ENCODE peak calls at places on chromosomes 5 and 9, in seven cellular contexts. K is K562, L is GM12891, W is SK-N-SH, Y is H1, Q is GM12878, J is HepG2. M is an unnamed sample.

GRCh38 chr5:176176231-176176630 is 62.0 kb upstream of the SIMC1 start:
- DNase-seq in K (no peak), L (no peak), W (no peak), Y (no peak), Q (no peak), J (no peak), M (no peak)

GRCh38 chr9:111949919-111950318 is 53.3 kb downstream of the UGCG start:
- DNase-seq in K (no peak), L (no peak), W (no peak), Y (no peak), Q (no peak), J (no peak), M (no peak)

GRCh38 chr5:138495351-138495750 is 30.1 kb downstream of the EGR1 start:
- DNase-seq in K (no peak), L (no peak), W (no peak), Y (no peak), Q (no peak), J (no peak), M (no peak)

GRCh38 chr5:84685121-84685520 is 300.4 kb upstream of the EDIL3 start:
- DNase-seq in K (no peak), L (no peak), W (no peak), Y (no peak), Q (no peak), J (no peak), M (no peak)

GRCh38 chr9:9412241-9412640 is 1200.6 kb downstream of the PTPRD start:
- DNase-seq in K (no peak), L (no peak), W (no peak), Y (no peak), Q (no peak), J (no peak), M (no peak)

GRCh38 chr5:132007399-132008162 is 3.9 kb downstream of the ACSL6 start:
- DNase-seq in K (peak; percentile 70), L (peak; percentile 52), W (peak; percentile 75), Y (peak; percentile 89), Q (peak; percentile 49), J (peak; percentile 76), M (peak; percentile 48)

GRCh38 chr5:177511796-177512675 is 2.4 kb upstream of the DOK3 start:
- DNase-seq in K (no peak), L (no peak), W (no peak), Y (no peak), Q (no peak), J (no peak), M (no peak)

GRCh38 chr9:106675780-106676179 is 187.2 kb upstream of the ZNF462 start:
- DNase-seq in K (no peak), L (no peak), W (no peak), Y (no peak), Q (no peak), J (no peak), M (no peak)

GRCh38 chr9:87546704-87547103 is 49.0 kb downstream of the DAPK1 start:
- DNase-seq in K (no peak), L (no peak), W (no peak), Y (no peak), Q (no peak), J (peak; percentile 25), M (no peak)

GRCh38 chr5:152349683-152350526 is 55.2 kb downstream of the NMUR2 start:
- DNase-seq in K (peak; percentile 31), L (peak; percentile 33), W (peak; percentile 45), Y (peak; percentile 70), Q (no peak), J (peak; percentile 21), M (peak; percentile 4)

GRCh38 chr9:126503333-126504085 is 110.2 kb upstream of the LMX1B start:
- DNase-seq in K (no peak), L (no peak), W (no peak), Y (no peak), Q (no peak), J (no peak), M (no peak)

GRCh38 chr5:163460562-163461176 is at the start of gene HMMR:
- DNase-seq in K (no peak), L (no peak), W (peak; percentile 16), Y (peak; percentile 84), Q (no peak), J (peak; percentile 13), M (no peak)

GRCh38 chr5:128905225-128906110 is 59.8 kb upstream of the SLC27A6 start:
- DNase-seq in K (peak; percentile 53), L (peak; percentile 0), W (peak; percentile 29), Y (no peak), Q (no peak), J (peak; percentile 34), M (no peak)

GRCh38 chr5:132012385-132013005 is 1.0 kb upstream of the ACSL6 start:
- DNase-seq in K (peak; percentile 49), L (no peak), W (no peak), Y (peak; percentile 88), Q (no peak), J (peak; percentile 51), M (no peak)

GRCh38 chr5:42547146-42547545 is 123.9 kb downstream of the GHR start:
- DNase-seq in K (no peak), L (no peak), W (no peak), Y (no peak), Q (no peak), J (no peak), M (no peak)

GRCh38 chr5:98454904-98455303 is 318.6 kb upstream of the RGMB start:
- DNase-seq in K (no peak), L (no peak), W (no peak), Y (no peak), Q (no peak), J (no peak), M (no peak)

GRCh38 chr5:71973563-71973962 is 133.7 kb upstream of the MAP1B start:
- DNase-seq in K (no peak), L (no peak), W (no peak), Y (no peak), Q (no peak), J (no peak), M (no peak)

GRCh38 chr5:176387384-176387925 is 943 bp downstream of the NOP16 start:
- DNase-seq in K (no peak), L (no peak), W (no peak), Y (no peak), Q (no peak), J (no peak), M (no peak)

GRCh38 chr5:65101706-65102105 is 333.0 kb downstream of the CWC27 start:
- DNase-seq in K (no peak), L (no peak), W (no peak), Y (no peak), Q (no peak), J (no peak), M (no peak)

GRCh38 chr5:32329395-32329834 is 16.7 kb upstream of the MTMR12 start:
- DNase-seq in K (peak; percentile 72), L (peak; percentile 50), W (peak; percentile 72), Y (peak; percentile 76), Q (no peak), J (peak; percentile 73), M (peak; percentile 58)

GRCh38 chr5:91486638-91487037 is 103.5 kb upstream of the ARRDC3 start:
- DNase-seq in K (no peak), L (no peak), W (no peak), Y (no peak), Q (no peak), J (no peak), M (no peak)

GRCh38 chr5:142722896-142723295 is 37.0 kb upstream of the FGF1 start:
- DNase-seq in K (no peak), L (no peak), W (no peak), Y (no peak), Q (no peak), J (no peak), M (no peak)

GRCh38 chr5:142727736-142728047 is 41.8 kb upstream of the FGF1 start:
- DNase-seq in K (no peak), L (no peak), W (no peak), Y (no peak), Q (no peak), J (no peak), M (no peak)

GRCh38 chr5:142724821-142725220 is 38.9 kb upstream of the FGF1 start:
- DNase-seq in K (no peak), L (no peak), W (no peak), Y (no peak), Q (no peak), J (no peak), M (no peak)

GRCh38 chr5:142725231-142726187 is 39.6 kb upstream of the FGF1 start:
- DNase-seq in K (no peak), L (no peak), W (no peak), Y (no peak), Q (no peak), J (no peak), M (no peak)

GRCh38 chr5:142726188-142726731 is 40.4 kb upstream of the FGF1 start:
- DNase-seq in K (no peak), L (no peak), W (no peak), Y (no peak), Q (peak; percentile 40), J (no peak), M (no peak)
- TF ChIP-seq TAF1 in K (no peak), L (no peak), W (no peak), Y (no peak), Q (no peak), J (no peak), M (no peak)

DNA sequence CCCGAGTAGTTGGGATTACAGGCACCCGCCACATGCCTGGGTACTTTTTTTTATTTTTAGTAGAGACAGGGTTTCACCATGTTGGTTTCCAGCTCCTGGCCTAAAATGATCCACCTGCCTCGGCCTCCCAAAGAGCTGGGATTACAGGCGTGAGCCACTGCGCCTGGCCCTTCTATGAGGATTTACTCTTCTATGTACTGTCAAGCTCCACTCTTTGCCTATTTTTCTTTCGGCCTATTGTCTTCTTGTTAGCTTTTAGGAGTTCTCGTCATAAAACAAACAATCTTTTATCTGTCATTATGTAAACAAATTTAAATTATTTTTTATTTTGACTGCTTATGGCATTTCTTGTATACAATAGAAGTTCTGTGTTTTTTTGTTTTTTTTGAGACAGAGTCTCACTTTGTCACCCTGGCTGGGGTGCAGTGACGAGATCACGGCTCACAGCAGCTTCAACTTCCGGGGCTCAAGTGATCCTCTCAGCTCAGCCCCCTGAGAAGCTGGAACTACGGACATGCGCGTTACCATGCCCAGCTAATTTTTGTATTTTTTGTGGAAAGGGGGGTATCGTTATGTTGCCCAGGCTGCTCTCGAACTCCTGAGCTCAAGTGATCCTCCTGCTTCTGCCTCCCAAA is 29.4 kb downstream of the CSNK1A1 start:
- DNase-seq in K (no peak), L (no peak), W (no peak), Y (no peak), Q (no peak), J (no peak), M (no peak)
- TF ChIP-seq TAF1 in K (no peak), L (no peak), W (no peak), Y (no peak), Q (no peak), J (no peak), M (no peak)

DNA sequence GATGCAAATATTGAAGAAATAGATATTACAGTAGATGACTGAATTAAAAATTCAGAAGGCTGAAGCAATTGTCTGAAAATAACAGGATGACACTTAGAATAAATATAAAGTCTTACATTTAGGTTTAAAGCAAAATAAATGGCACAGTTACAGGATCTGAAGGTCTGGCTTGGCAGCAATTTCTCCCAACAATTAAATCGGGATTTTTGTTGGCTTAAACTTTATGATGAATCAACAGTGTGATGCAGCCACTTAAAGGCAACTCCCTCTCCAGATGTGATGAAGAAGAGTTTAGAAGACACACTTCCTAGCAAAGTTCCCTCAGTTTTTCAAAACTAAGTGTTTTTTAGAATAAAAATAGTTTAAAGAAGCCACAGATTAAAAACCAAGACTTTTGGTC is 80.5 kb downstream of the NREP start:
- DNase-seq in K (no peak), L (no peak), W (no peak), Y (no peak), Q (no peak), J (no peak), M (no peak)
- TF ChIP-seq TAF1 in K (no peak), L (no peak), W (no peak), Y (no peak), Q (no peak), J (no peak), M (no peak)

GRCh38 chr5:73633060-73633459 is 7.1 kb downstream of the ARHGEF28 start:
- DNase-seq in K (no peak), L (no peak), W (no peak), Y (no peak), Q (no peak), J (no peak), M (no peak)
- TF ChIP-seq TAF1 in K (no peak), L (no peak), W (no peak), Y (no peak), Q (no peak), J (no peak), M (no peak)

M was measured in GM12892.